ENCODE peak calls at places on chromosomes 4 and X, in seven cellular contexts. One of them, this sample, is unnamed.

GRCh38 chr4:6270691-6271121 is 1.1 kb downstream of the WFS1 start:
- DNase-seq in lung microvascular endothelial cell: no peak
- DNase-seq in body of pancreas: peak; percentile 43
- DNase-seq in central memory CD4-positive, alpha-beta T cell: no peak
- DNase-seq in foreskin keratinocyte: no peak
- DNase-seq in stimulated activated effector memory CD8-positive, alpha-beta T cell treated with anti-CD3 and anti-CD28 coated beads, Interleukin-12 subunit alpha, Interleukin-12 subunit beta, amount 100 ng/mL, for 72 hours: no peak
- DNase-seq in CD4-positive, alpha-beta T cell: no peak
- DNase-seq in this sample: no peak

GRCh38 chrX:2500681-2501151 is at the start of the genes DHRSX and ZBED1:
- DNase-seq in lung microvascular endothelial cell: peak; percentile 48
- DNase-seq in body of pancreas: no peak
- DNase-seq in central memory CD4-positive, alpha-beta T cell: peak; percentile 42
- DNase-seq in foreskin keratinocyte: no peak
- DNase-seq in stimulated activated effector memory CD8-positive, alpha-beta T cell treated with anti-CD3 and anti-CD28 coated beads, Interleukin-12 subunit alpha, Interleukin-12 subunit beta, amount 100 ng/mL, for 72 hours: peak; percentile 37
- DNase-seq in CD4-positive, alpha-beta T cell: peak; percentile 28
- DNase-seq in this sample: no peak

GRCh38 chrX:67614414-67614813 is 70.6 kb downstream of the AR start:
- DNase-seq in lung microvascular endothelial cell: peak; percentile 62
- DNase-seq in body of pancreas: no peak
- DNase-seq in central memory CD4-positive, alpha-beta T cell: no peak
- DNase-seq in foreskin keratinocyte: peak; percentile 23
- DNase-seq in stimulated activated effector memory CD8-positive, alpha-beta T cell treated with anti-CD3 and anti-CD28 coated beads, Interleukin-12 subunit alpha, Interleukin-12 subunit beta, amount 100 ng/mL, for 72 hours: no peak
- DNase-seq in CD4-positive, alpha-beta T cell: no peak
- DNase-seq in this sample: no peak

GRCh38 chr4:7328913-7329638 is 105.7 kb downstream of the PSAPL1 start:
- DNase-seq in lung microvascular endothelial cell: peak; percentile 59
- DNase-seq in body of pancreas: peak; percentile 34
- DNase-seq in central memory CD4-positive, alpha-beta T cell: no peak
- DNase-seq in foreskin keratinocyte: peak; percentile 36
- DNase-seq in stimulated activated effector memory CD8-positive, alpha-beta T cell treated with anti-CD3 and anti-CD28 coated beads, Interleukin-12 subunit alpha, Interleukin-12 subunit beta, amount 100 ng/mL, for 72 hours: no peak
- DNase-seq in CD4-positive, alpha-beta T cell: no peak
- DNase-seq in this sample: no peak

GRCh38 chr4:53601251-53601764 is 10.0 kb upstream of the LNX1 start:
- DNase-seq in lung microvascular endothelial cell: peak; percentile 83
- DNase-seq in body of pancreas: peak; percentile 65
- DNase-seq in central memory CD4-positive, alpha-beta T cell: no peak
- DNase-seq in foreskin keratinocyte: peak; percentile 7
- DNase-seq in stimulated activated effector memory CD8-positive, alpha-beta T cell treated with anti-CD3 and anti-CD28 coated beads, Interleukin-12 subunit alpha, Interleukin-12 subunit beta, amount 100 ng/mL, for 72 hours: no peak
- DNase-seq in CD4-positive, alpha-beta T cell: no peak
- DNase-seq in this sample: no peak

GRCh38 chrX:108090474-108091265 is 672 bp downstream of the PSMD10 start:
- DNase-seq in lung microvascular endothelial cell: peak; percentile 15
- DNase-seq in body of pancreas: no peak
- DNase-seq in central memory CD4-positive, alpha-beta T cell: no peak
- DNase-seq in foreskin keratinocyte: peak; percentile 28
- DNase-seq in stimulated activated effector memory CD8-positive, alpha-beta T cell treated with anti-CD3 and anti-CD28 coated beads, Interleukin-12 subunit alpha, Interleukin-12 subunit beta, amount 100 ng/mL, for 72 hours: no peak
- DNase-seq in CD4-positive, alpha-beta T cell: no peak
- DNase-seq in this sample: no peak

GRCh38 chr4:184899261-184900134 is 73.7 kb upstream of the ACSL1 start:
- DNase-seq in lung microvascular endothelial cell: no peak
- DNase-seq in body of pancreas: peak; percentile 49
- DNase-seq in central memory CD4-positive, alpha-beta T cell: no peak
- DNase-seq in foreskin keratinocyte: peak; percentile 49
- DNase-seq in stimulated activated effector memory CD8-positive, alpha-beta T cell treated with anti-CD3 and anti-CD28 coated beads, Interleukin-12 subunit alpha, Interleukin-12 subunit beta, amount 100 ng/mL, for 72 hours: no peak
- DNase-seq in CD4-positive, alpha-beta T cell: no peak
- DNase-seq in this sample: no peak

GRCh38 chr4:73895201-73896177 is 26.3 kb downstream of the CXCL1 start:
- DNase-seq in lung microvascular endothelial cell: no peak
- DNase-seq in body of pancreas: no peak
- DNase-seq in central memory CD4-positive, alpha-beta T cell: no peak
- DNase-seq in foreskin keratinocyte: no peak
- DNase-seq in stimulated activated effector memory CD8-positive, alpha-beta T cell treated with anti-CD3 and anti-CD28 coated beads, Interleukin-12 subunit alpha, Interleukin-12 subunit beta, amount 100 ng/mL, for 72 hours: no peak
- DNase-seq in CD4-positive, alpha-beta T cell: no peak
- DNase-seq in this sample: no peak

GRCh38 chrX:20029728-20030127 is 38.9 kb upstream of the BCLAF3 start:
- DNase-seq in lung microvascular endothelial cell: no peak
- DNase-seq in body of pancreas: peak; percentile 62
- DNase-seq in central memory CD4-positive, alpha-beta T cell: no peak
- DNase-seq in foreskin keratinocyte: no peak
- DNase-seq in stimulated activated effector memory CD8-positive, alpha-beta T cell treated with anti-CD3 and anti-CD28 coated beads, Interleukin-12 subunit alpha, Interleukin-12 subunit beta, amount 100 ng/mL, for 72 hours: no peak
- DNase-seq in CD4-positive, alpha-beta T cell: no peak
- DNase-seq in this sample: no peak

GRCh38 chr4:136495076-136495475 is 1037.2 kb downstream of the PCDH18 start:
- DNase-seq in lung microvascular endothelial cell: no peak
- DNase-seq in body of pancreas: no peak
- DNase-seq in central memory CD4-positive, alpha-beta T cell: no peak
- DNase-seq in foreskin keratinocyte: no peak
- DNase-seq in stimulated activated effector memory CD8-positive, alpha-beta T cell treated with anti-CD3 and anti-CD28 coated beads, Interleukin-12 subunit alpha, Interleukin-12 subunit beta, amount 100 ng/mL, for 72 hours: no peak
- DNase-seq in CD4-positive, alpha-beta T cell: no peak
- DNase-seq in this sample: no peak

GRCh38 chrX:120213438-120214265 is 37.0 kb upstream of the ZBTB33 start:
- DNase-seq in lung microvascular endothelial cell: peak; percentile 73
- DNase-seq in body of pancreas: peak; percentile 67
- DNase-seq in central memory CD4-positive, alpha-beta T cell: peak; percentile 28
- DNase-seq in foreskin keratinocyte: no peak
- DNase-seq in stimulated activated effector memory CD8-positive, alpha-beta T cell treated with anti-CD3 and anti-CD28 coated beads, Interleukin-12 subunit alpha, Interleukin-12 subunit beta, amount 100 ng/mL, for 72 hours: peak; percentile 25
- DNase-seq in CD4-positive, alpha-beta T cell: peak; percentile 28
- DNase-seq in this sample: peak; percentile 32

GRCh38 chr4:145680902-145681301 is 956 bp downstream of the C4orf51 start:
- DNase-seq in lung microvascular endothelial cell: no peak
- DNase-seq in body of pancreas: no peak
- DNase-seq in central memory CD4-positive, alpha-beta T cell: no peak
- DNase-seq in foreskin keratinocyte: no peak
- DNase-seq in stimulated activated effector memory CD8-positive, alpha-beta T cell treated with anti-CD3 and anti-CD28 coated beads, Interleukin-12 subunit alpha, Interleukin-12 subunit beta, amount 100 ng/mL, for 72 hours: no peak
- DNase-seq in CD4-positive, alpha-beta T cell: no peak
- DNase-seq in this sample: no peak

GRCh38 chrX:74178536-74178935 is 125.4 kb upstream of the ZCCHC13 start:
- DNase-seq in lung microvascular endothelial cell: no peak
- DNase-seq in body of pancreas: no peak
- DNase-seq in central memory CD4-positive, alpha-beta T cell: no peak
- DNase-seq in foreskin keratinocyte: no peak
- DNase-seq in stimulated activated effector memory CD8-positive, alpha-beta T cell treated with anti-CD3 and anti-CD28 coated beads, Interleukin-12 subunit alpha, Interleukin-12 subunit beta, amount 100 ng/mL, for 72 hours: no peak
- DNase-seq in CD4-positive, alpha-beta T cell: no peak
- DNase-seq in this sample: no peak

GRCh38 chr4:72302981-72303704 is 265.9 kb downstream of the ADAMTS3 start:
- DNase-seq in lung microvascular endothelial cell: peak; percentile 52
- DNase-seq in body of pancreas: peak; percentile 44
- DNase-seq in central memory CD4-positive, alpha-beta T cell: peak; percentile 22
- DNase-seq in foreskin keratinocyte: peak; percentile 18
- DNase-seq in stimulated activated effector memory CD8-positive, alpha-beta T cell treated with anti-CD3 and anti-CD28 coated beads, Interleukin-12 subunit alpha, Interleukin-12 subunit beta, amount 100 ng/mL, for 72 hours: peak; percentile 14
- DNase-seq in CD4-positive, alpha-beta T cell: peak; percentile 4
- DNase-seq in this sample: peak; percentile 5

GRCh38 chrX:68650491-68650890 is 3.0 kb downstream of the STARD8 start:
- DNase-seq in lung microvascular endothelial cell: no peak
- DNase-seq in body of pancreas: no peak
- DNase-seq in central memory CD4-positive, alpha-beta T cell: no peak
- DNase-seq in foreskin keratinocyte: peak; percentile 45
- DNase-seq in stimulated activated effector memory CD8-positive, alpha-beta T cell treated with anti-CD3 and anti-CD28 coated beads, Interleukin-12 subunit alpha, Interleukin-12 subunit beta, amount 100 ng/mL, for 72 hours: no peak
- DNase-seq in CD4-positive, alpha-beta T cell: no peak
- DNase-seq in this sample: no peak

GRCh38 chr4:127732623-127733199 is 2.5 kb downstream of the SLC25A31 start:
- DNase-seq in lung microvascular endothelial cell: peak; percentile 62
- DNase-seq in body of pancreas: no peak
- DNase-seq in central memory CD4-positive, alpha-beta T cell: no peak
- DNase-seq in foreskin keratinocyte: peak; percentile 44
- DNase-seq in stimulated activated effector memory CD8-positive, alpha-beta T cell treated with anti-CD3 and anti-CD28 coated beads, Interleukin-12 subunit alpha, Interleukin-12 subunit beta, amount 100 ng/mL, for 72 hours: no peak
- DNase-seq in CD4-positive, alpha-beta T cell: no peak
- DNase-seq in this sample: no peak

GRCh38 chr4:16001484-16001858 is 38.5 kb upstream of the FGFBP2 start:
- DNase-seq in lung microvascular endothelial cell: peak; percentile 80
- DNase-seq in body of pancreas: peak; percentile 43
- DNase-seq in central memory CD4-positive, alpha-beta T cell: peak; percentile 19
- DNase-seq in foreskin keratinocyte: peak; percentile 56
- DNase-seq in stimulated activated effector memory CD8-positive, alpha-beta T cell treated with anti-CD3 and anti-CD28 coated beads, Interleukin-12 subunit alpha, Interleukin-12 subunit beta, amount 100 ng/mL, for 72 hours: peak; percentile 34
- DNase-seq in CD4-positive, alpha-beta T cell: peak; percentile 15
- DNase-seq in this sample: no peak

GRCh38 chrX:46759645-46759974 is 692 bp upstream of the SLC9A7 start:
- DNase-seq in lung microvascular endothelial cell: no peak
- DNase-seq in body of pancreas: no peak
- DNase-seq in central memory CD4-positive, alpha-beta T cell: no peak
- DNase-seq in foreskin keratinocyte: no peak
- DNase-seq in stimulated activated effector memory CD8-positive, alpha-beta T cell treated with anti-CD3 and anti-CD28 coated beads, Interleukin-12 subunit alpha, Interleukin-12 subunit beta, amount 100 ng/mL, for 72 hours: no peak
- DNase-seq in CD4-positive, alpha-beta T cell: no peak
- DNase-seq in this sample: no peak

GRCh38 chr4:40316782-40317635 is 18.1 kb upstream of the CHRNA9 start:
- DNase-seq in lung microvascular endothelial cell: peak; percentile 89
- DNase-seq in body of pancreas: peak; percentile 67
- DNase-seq in central memory CD4-positive, alpha-beta T cell: peak; percentile 73
- DNase-seq in foreskin keratinocyte: peak; percentile 96
- DNase-seq in stimulated activated effector memory CD8-positive, alpha-beta T cell treated with anti-CD3 and anti-CD28 coated beads, Interleukin-12 subunit alpha, Interleukin-12 subunit beta, amount 100 ng/mL, for 72 hours: peak; percentile 38
- DNase-seq in CD4-positive, alpha-beta T cell: no peak
- DNase-seq in this sample: peak; percentile 38

GRCh38 chr4:39410415-39410814 is 3.7 kb downstream of the KLB start:
- DNase-seq in lung microvascular endothelial cell: peak; percentile 3
- DNase-seq in body of pancreas: no peak
- DNase-seq in central memory CD4-positive, alpha-beta T cell: no peak
- DNase-seq in foreskin keratinocyte: no peak
- DNase-seq in stimulated activated effector memory CD8-positive, alpha-beta T cell treated with anti-CD3 and anti-CD28 coated beads, Interleukin-12 subunit alpha, Interleukin-12 subunit beta, amount 100 ng/mL, for 72 hours: no peak
- DNase-seq in CD4-positive, alpha-beta T cell: no peak
- DNase-seq in this sample: no peak

GRCh38 chrX:70481424-70481823 is 36.8 kb downstream of the DLG3 start:
- DNase-seq in lung microvascular endothelial cell: no peak
- DNase-seq in body of pancreas: no peak
- DNase-seq in central memory CD4-positive, alpha-beta T cell: no peak
- DNase-seq in foreskin keratinocyte: no peak
- DNase-seq in stimulated activated effector memory CD8-positive, alpha-beta T cell treated with anti-CD3 and anti-CD28 coated beads, Interleukin-12 subunit alpha, Interleukin-12 subunit beta, amount 100 ng/mL, for 72 hours: no peak
- DNase-seq in CD4-positive, alpha-beta T cell: no peak
- DNase-seq in this sample: no peak

GRCh38 chr4:931194-931959 is 739 bp downstream of the GAK start:
- DNase-seq in lung microvascular endothelial cell: peak; percentile 79
- DNase-seq in body of pancreas: peak; percentile 30
- DNase-seq in central memory CD4-positive, alpha-beta T cell: no peak
- DNase-seq in foreskin keratinocyte: no peak
- DNase-seq in stimulated activated effector memory CD8-positive, alpha-beta T cell treated with anti-CD3 and anti-CD28 coated beads, Interleukin-12 subunit alpha, Interleukin-12 subunit beta, amount 100 ng/mL, for 72 hours: no peak
- DNase-seq in CD4-positive, alpha-beta T cell: no peak
- DNase-seq in this sample: peak; percentile 20

This sample was measured in T-helper 2 cell.